ENCODE peak calls at places on chromosomes 5 and 9, in nine cellular contexts. L is GM20000; S is CD8-positive, alpha-beta T cell; K is lung; R is epithelial cell of esophagus; X is neural crest cell; H is breast epithelium; U is colonic mucosa; G is psoas muscle. C is an unnamed sample.

GRCh38 chr5:9733456-9733855 is 103.3 kb upstream of the TAS2R1 start:
- DNase-seq in L (no peak), S (no peak), K (no peak), R (no peak), X (no peak), H (no peak), U (no peak), G (no peak), C (no peak)

GRCh38 chr5:126106032-126106431 is 317.2 kb upstream of the GRAMD2B start:
- DNase-seq in L (no peak), S (no peak), K (no peak), R (peak; percentile 91), X (no peak), H (no peak), U (no peak), G (no peak), C (no peak)

GRCh38 chr9:3437031-3437430 is 88.8 kb downstream of the RFX3 start:
- DNase-seq in L (no peak), S (no peak), K (no peak), R (no peak), X (no peak), H (no peak), U (no peak), G (no peak), C (no peak)

GRCh38 chr9:21070171-21070571 is 7.6 kb downstream of the IFNB1 start:
- DNase-seq in L (no peak), S (no peak), K (peak; percentile 45), R (peak; percentile 92), X (no peak), H (no peak), U (no peak), G (no peak), C (no peak)

GRCh38 chr9:91817493-91818225 is 132.4 kb downstream of the ROR2 start:
- DNase-seq in L (no peak), S (no peak), K (no peak), R (no peak), X (no peak), H (no peak), U (no peak), G (peak; percentile 34), C (no peak)

GRCh38 chr5:170268153-170268689 is 29.4 kb downstream of the LCP2 start:
- DNase-seq in L (no peak), S (no peak), K (no peak), R (no peak), X (no peak), H (no peak), U (no peak), G (no peak), C (no peak)

GRCh38 chr5:60177596-60177995 is 284.1 kb upstream of the PDE4D start:
- DNase-seq in L (no peak), S (no peak), K (no peak), R (no peak), X (no peak), H (no peak), U (no peak), G (no peak), C (no peak)

GRCh38 chr9:114745108-114745848 is 60.6 kb downstream of the TNFSF15 start:
- DNase-seq in L (no peak), S (no peak), K (no peak), R (no peak), X (no peak), H (no peak), U (no peak), G (no peak), C (no peak)

GRCh38 chr5:8568858-8569257 is 699.9 kb downstream of the MTRR start:
- DNase-seq in L (no peak), S (no peak), K (no peak), R (no peak), X (no peak), H (no peak), U (no peak), G (no peak), C (no peak)

GRCh38 chr5:83955916-83956315 is 235.3 kb upstream of the HAPLN1 start:
- DNase-seq in L (no peak), S (no peak), K (no peak), R (peak; percentile 41), X (no peak), H (no peak), U (no peak), G (no peak), C (no peak)

GRCh38 chr5:119355636-119356383 is at the start of gene TNFAIP8:
- DNase-seq in L (peak; percentile 82), S (peak; percentile 49), K (peak; percentile 71), R (peak; percentile 70), X (peak; percentile 15), H (peak; percentile 53), U (peak; percentile 64), G (peak; percentile 68), C (no peak)

GRCh38 chr5:93273176-93273575 is 307.8 kb downstream of the NR2F1-AS1 start:
- DNase-seq in L (no peak), S (no peak), K (no peak), R (peak; percentile 50), X (no peak), H (no peak), U (no peak), G (no peak), C (no peak)

GRCh38 chr5:100827481-100827889 is 75.6 kb downstream of the ST8SIA4 start:
- DNase-seq in L (no peak), S (no peak), K (no peak), R (peak; percentile 84), X (no peak), H (no peak), U (peak; percentile 42), G (no peak), C (no peak)

GRCh38 chr9:117887383-117887782 is 183.2 kb downstream of the TLR4 start:
- DNase-seq in L (no peak), S (no peak), K (no peak), R (peak; percentile 3), X (no peak), H (no peak), U (no peak), G (no peak), C (no peak)

GRCh38 chr9:71812385-71812784 is 44.1 kb upstream of the CEMIP2 start:
- DNase-seq in L (no peak), S (no peak), K (no peak), R (no peak), X (no peak), H (no peak), U (no peak), G (peak; percentile 79), C (no peak)

GRCh38 chr5:125316386-125316785 is 569.9 kb upstream of the ZNF608 start:
- DNase-seq in L (no peak), S (no peak), K (no peak), R (no peak), X (no peak), H (no peak), U (no peak), G (no peak), C (no peak)

GRCh38 chr9:4994166-4994890 is 9.3 kb downstream of the JAK2 start:
- DNase-seq in L (no peak), S (no peak), K (no peak), R (no peak), X (no peak), H (no peak), U (no peak), G (no peak), C (no peak)

DNA sequence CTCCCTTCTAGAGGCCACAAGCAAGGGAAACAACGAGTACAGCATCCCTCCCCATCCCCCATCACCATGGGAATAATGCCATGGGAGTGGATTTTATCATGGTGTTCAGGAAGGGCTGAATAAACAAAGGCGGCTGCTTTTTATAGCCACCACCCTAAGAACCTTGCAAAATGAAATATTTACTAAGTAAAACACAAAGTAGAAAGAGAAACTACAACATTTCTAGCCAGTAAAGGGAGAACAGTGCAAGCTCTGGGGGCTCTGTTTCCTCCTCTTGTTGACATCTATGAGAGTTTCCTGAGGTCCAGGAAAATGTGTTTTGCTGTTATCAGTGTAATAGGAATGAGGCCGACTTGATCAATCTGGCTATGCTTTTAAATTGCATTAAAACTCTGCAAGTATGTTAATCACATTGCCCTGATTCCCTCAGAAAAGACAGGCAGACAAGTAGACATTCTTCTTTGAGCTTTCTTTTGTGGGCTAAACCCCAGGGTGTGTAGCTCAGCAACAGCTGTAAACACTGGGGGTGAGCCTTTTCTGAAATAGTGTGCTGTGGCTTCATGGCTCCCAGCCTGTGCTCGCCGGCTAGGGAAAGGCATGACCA is 31.1 kb downstream of the SV2C start:
- DNase-seq in L (no peak), S (no peak), K (no peak), R (no peak), X (no peak), H (no peak), U (peak; percentile 92), G (no peak), C (no peak)
- TF ChIP-seq CTCF in L (no peak), S (no peak), K (no peak), R (no peak), X (no peak), H (no peak), U (no peak), G (no peak), C (no peak)

DNA sequence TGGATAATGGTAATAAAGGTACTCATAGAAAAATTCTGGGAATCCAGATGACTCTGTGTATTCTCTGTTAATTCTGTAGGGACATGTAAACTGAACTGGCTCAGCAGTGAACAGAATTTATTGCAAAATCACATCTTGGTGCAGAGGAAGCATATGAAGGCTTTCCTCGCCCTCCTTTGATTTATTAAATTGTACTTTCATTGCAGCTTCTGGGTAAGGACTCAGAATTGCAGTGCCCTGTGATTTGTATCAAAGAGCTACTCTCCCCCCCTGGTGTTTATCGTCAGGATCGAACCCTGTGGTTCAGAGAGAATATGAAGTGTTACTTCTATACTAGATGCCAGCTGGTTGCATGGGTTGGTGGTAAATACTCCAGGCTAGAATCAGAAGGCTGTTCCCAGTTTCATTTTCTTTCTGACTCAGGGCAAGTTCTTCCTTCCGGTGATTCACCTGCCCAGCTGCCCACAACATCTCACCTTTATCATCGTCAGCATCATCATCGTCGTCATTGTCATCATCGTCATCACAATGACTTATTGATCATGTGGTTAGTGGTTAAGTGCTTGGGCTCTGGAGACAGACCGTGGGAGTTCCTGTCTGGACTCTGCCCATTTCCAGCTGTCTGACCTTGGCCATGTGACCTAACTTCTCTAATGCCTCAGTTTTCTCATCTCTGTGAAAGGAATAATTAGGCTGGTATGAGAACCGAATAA is 238.8 kb downstream of the ARHGAP26 start:
- DNase-seq in L (peak; percentile 34), S (peak; percentile 60), K (no peak), R (peak; percentile 97), X (no peak), H (no peak), U (no peak), G (no peak), C (no peak)
- TF ChIP-seq CTCF in L (no peak), S (no peak), K (no peak), R (no peak), X (no peak), H (no peak), U (no peak), G (no peak), C (no peak)

GRCh38 chr5:36264202-36264760 is 22.6 kb upstream of the NADK2 start:
- DNase-seq in L (no peak), S (no peak), K (no peak), R (no peak), X (no peak), H (no peak), U (no peak), G (no peak), C (no peak)
- TF ChIP-seq CTCF in L (no peak), S (no peak), K (no peak), R (no peak), X (no peak), H (no peak), U (no peak), G (no peak), C (no peak)

DNA sequence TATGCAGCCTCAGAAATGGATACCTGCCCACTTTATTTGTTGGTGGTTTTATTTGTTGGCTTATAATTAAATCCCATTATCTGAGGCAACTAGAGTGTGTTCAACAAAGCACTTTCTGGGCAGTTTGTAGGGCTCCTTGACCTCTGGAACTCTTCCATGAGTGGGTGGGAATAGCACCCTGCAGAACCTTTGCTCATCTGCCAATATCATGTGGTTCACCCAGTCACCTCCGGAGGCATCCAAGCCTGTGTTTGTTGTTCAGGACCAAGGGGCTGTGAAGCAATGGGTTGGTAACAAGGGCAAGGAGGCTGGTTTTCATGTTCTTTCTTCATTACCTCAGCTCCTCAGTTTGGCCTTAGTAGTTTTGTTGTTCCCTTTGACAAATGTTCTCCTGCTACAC is 314.0 kb downstream of the NDUFS4 start:
- DNase-seq in L (no peak), S (no peak), K (no peak), R (peak; percentile 27), X (no peak), H (no peak), U (no peak), G (no peak), C (no peak)
- TF ChIP-seq CTCF in L (no peak), S (no peak), K (no peak), R (peak; percentile 25), X (no peak), H (no peak), U (no peak), G (no peak), C (no peak)